ENCODE peak calls at places on chromosomes 11 and 22, in seven cellular contexts. V is CD8-positive, alpha-beta T cell; S is tibial nerve; L is mammary epithelial cell; Z is gastrocnemius medialis; Q is CD8-positive, alpha-beta memory T cell; U is PC-9. X is an unnamed sample.

GRCh38 chr22:40422558-40423245 is 52.3 kb downstream of the SGSM3 start:
- DNase-seq in Q (no peak), S (no peak), U (no peak), Z (no peak), L (no peak), V (no peak), X (no peak)

GRCh38 chr11:107665016-107665415 is 46.8 kb downstream of the SLN start:
- DNase-seq in U (no peak), L (peak; percentile 9), Q (no peak), S (no peak), Z (no peak), V (no peak), X (no peak)

GRCh38 chr11:83039566-83039965 is 32.1 kb downstream of the RAB30 start:
- DNase-seq in U (no peak), Z (no peak), Q (no peak), V (no peak), L (no peak), S (no peak), X (no peak)

GRCh38 chr11:8039530-8040260 is 41.3 kb upstream of the TUB start:
- DNase-seq in Q (no peak), V (no peak), Z (no peak), L (no peak), U (no peak), S (no peak), X (peak; percentile 15)

GRCh38 chr11:113562981-113563461 is 87.8 kb upstream of the DRD2 start:
- DNase-seq in Z (no peak), L (no peak), V (no peak), S (no peak), U (no peak), Q (no peak), X (no peak)

GRCh38 chr11:134453441-134453840 is 41.4 kb upstream of the B3GAT1 start:
- DNase-seq in L (no peak), Z (no peak), V (no peak), Q (no peak), S (no peak), U (no peak), X (no peak)

GRCh38 chr11:693887-694562 is 997 bp downstream of the DEAF1 start:
- DNase-seq in S (no peak), Z (no peak), L (no peak), Q (no peak), V (peak; percentile 46), U (no peak), X (no peak)

GRCh38 chr11:73975479-73975757 is 7.2 kb downstream of the UCP2 start:
- DNase-seq in U (no peak), S (no peak), V (no peak), Z (no peak), L (no peak), Q (no peak), X (no peak)

GRCh38 chr11:26285593-26285992 is 46.3 kb upstream of the ANO3 start:
- DNase-seq in S (no peak), U (no peak), Q (no peak), V (no peak), Z (no peak), L (no peak), X (no peak)

GRCh38 chr11:44243633-44244343 is 66.2 kb downstream of the ALX4 start:
- DNase-seq in V (no peak), L (no peak), U (no peak), Q (no peak), Z (no peak), S (no peak), X (no peak)

GRCh38 chr22:21697866-21698265 is 32.1 kb downstream of the PPIL2 start:
- DNase-seq in Z (no peak), V (no peak), Q (no peak), L (no peak), U (no peak), S (no peak), X (no peak)

GRCh38 chr11:15216678-15217077 is 102.0 kb downstream of the INSC start:
- DNase-seq in Q (no peak), L (no peak), Z (no peak), U (no peak), V (no peak), S (no peak), X (no peak)

GRCh38 chr11:64935634-64936081 is at the start of gene GPHA2:
- DNase-seq in L (no peak), Z (no peak), S (no peak), U (peak; percentile 17), Q (no peak), V (no peak), X (peak; percentile 50)

GRCh38 chr11:1151366-1152315 is 6.1 kb upstream of the MUC5AC start:
- DNase-seq in U (peak; percentile 41), Q (no peak), S (no peak), L (no peak), Z (no peak), V (no peak), X (no peak)

GRCh38 chr11:697811-698311 is 2.2 kb downstream of the TMEM80 start:
- DNase-seq in Q (no peak), S (no peak), V (no peak), L (peak; percentile 71), Z (no peak), U (peak; percentile 31), X (no peak)

GRCh38 chr22:38694945-38695344 is 5.8 kb downstream of the JOSD1 start:
- DNase-seq in V (no peak), U (no peak), L (no peak), S (no peak), Q (no peak), Z (no peak), X (no peak)
- H3K4me1 ChIP-seq in V (peaks cover 40% of the 10 kb centered on the region), U (peaks cover 52% of the 10 kb centered on the region), L (peaks cover 39% of the 10 kb centered on the region), S (peaks cover 36% of the 10 kb centered on the region), Q (peaks cover 46% of the 10 kb centered on the region), Z (peaks cover 30% of the 10 kb centered on the region), X (peaks cover 68% of the 10 kb centered on the region)

GRCh38 chr22:24046024-24046423 is 34.9 kb downstream of the CABIN1 start:
- DNase-seq in Z (no peak), S (no peak), V (no peak), L (no peak), U (no peak), Q (no peak), X (no peak)

GRCh38 chr22:24043957-24044356 is 32.9 kb downstream of the CABIN1 start:
- DNase-seq in Q (no peak), U (no peak), S (no peak), L (no peak), V (no peak), Z (no peak), X (peak; percentile 8)

GRCh38 chr22:24037851-24038765 is 27.0 kb downstream of the CABIN1 start:
- DNase-seq in U (no peak), V (peak; percentile 67), S (no peak), L (no peak), Q (peak; percentile 76), Z (no peak), X (peak; percentile 10)

GRCh38 chr22:24039046-24039445 is 27.9 kb downstream of the CABIN1 start:
- DNase-seq in L (no peak), V (no peak), Q (no peak), U (no peak), Z (no peak), S (no peak), X (no peak)

GRCh38 chr22:24040946-24041345 is 29.8 kb downstream of the CABIN1 start:
- DNase-seq in Q (no peak), S (no peak), U (no peak), Z (no peak), L (no peak), V (no peak), X (peak; percentile 5)
- H3K36me3 ChIP-seq in Q (peaks cover 21% of the 10 kb centered on the region), S (peaks cover 8% of the 10 kb centered on the region), U (no peaks in the 10 kb centered on the region), Z (no peaks in the 10 kb centered on the region), L (peaks cover 23% of the 10 kb centered on the region), V (peaks cover 13% of the 10 kb centered on the region), X (peaks cover 94% of the 10 kb centered on the region)

DNA sequence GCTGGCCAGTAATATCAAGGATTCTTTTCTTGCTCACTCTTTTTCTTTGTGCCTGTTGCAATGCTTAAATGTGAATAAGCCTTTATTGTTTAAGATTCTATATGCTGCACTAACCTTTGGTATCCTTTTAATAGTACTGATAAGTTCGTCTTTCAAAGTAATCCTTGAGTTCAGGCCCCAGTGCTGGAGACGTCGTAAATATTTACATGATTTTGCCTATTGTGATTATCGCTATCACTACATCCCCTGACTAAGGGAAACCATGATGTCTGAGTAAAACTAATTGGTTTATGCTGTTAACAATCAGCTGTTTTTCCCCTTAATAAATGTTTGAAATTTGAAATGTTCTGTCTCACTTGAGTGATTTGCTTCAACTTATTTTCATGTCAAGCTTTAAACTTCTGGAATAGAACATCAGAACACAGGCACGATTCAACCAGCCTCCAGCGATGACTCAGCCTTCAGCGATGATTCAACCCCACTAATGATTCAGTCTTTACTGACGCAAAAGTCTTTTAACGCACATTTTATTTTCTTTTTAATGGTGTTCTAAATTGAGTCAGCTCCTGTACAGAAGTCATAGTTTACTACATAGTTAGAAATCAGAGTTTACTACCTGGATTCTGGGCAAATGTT is 3.9 kb downstream of the HTATIP2 start:
- DNase-seq in V (peak; percentile 25), Q (no peak), L (peak; percentile 92), U (peak; percentile 50), S (peak; percentile 21), Z (peak; percentile 30), X (peak; percentile 43)
- H3K27ac ChIP-seq in V (no peak overlapping the region), Q (no peak overlapping the region), L (peak overlapping the region; percentile 92), U (peak overlapping the region; percentile 80), S (peak overlapping the region; percentile 97), Z (peak overlapping the region; percentile 5), X (peak overlapping the region; percentile 49)

GRCh38 chr11:67264260-67264659 is 2.0 kb upstream of the GRK2 start:
- DNase-seq in Q (no peak), U (no peak), Z (no peak), V (no peak), S (no peak), L (no peak), X (no peak)
- H3K4me1 ChIP-seq in Q (peaks cover 47% of the 10 kb centered on the region), U (peaks cover 38% of the 10 kb centered on the region), Z (peaks cover 44% of the 10 kb centered on the region), V (peaks cover 45% of the 10 kb centered on the region), S (peaks cover 40% of the 10 kb centered on the region), L (peaks cover 62% of the 10 kb centered on the region), X (peaks cover 56% of the 10 kb centered on the region)